ENCODE peak calls at places on chromosomes 7 and 10, in six cellular contexts. One of them, this sample, is unnamed.

GRCh38 chr7:158648787-158649186 is 55.8 kb downstream of the NCAPG2 start:
- DNase-seq in IMR-90: no peak
- DNase-seq in skeletal muscle cell: no peak
- DNase-seq in heart left ventricle: no peak
- DNase-seq in cardiac septum: no peak
- DNase-seq in activated CD8-positive, alpha-beta memory T cell treated with anti-CD3 and anti-CD28 coated beads for 48 hours: no peak
- DNase-seq in this sample: no peak

GRCh38 chr10:119493155-119493554 is 49.4 kb downstream of the RGS10 start:
- DNase-seq in IMR-90: no peak
- DNase-seq in skeletal muscle cell: no peak
- DNase-seq in heart left ventricle: no peak
- DNase-seq in cardiac septum: no peak
- DNase-seq in activated CD8-positive, alpha-beta memory T cell treated with anti-CD3 and anti-CD28 coated beads for 48 hours: no peak
- DNase-seq in this sample: no peak

GRCh38 chr7:156515911-156516790 is 124.4 kb upstream of the RNF32 start:
- DNase-seq in IMR-90: no peak
- DNase-seq in skeletal muscle cell: no peak
- DNase-seq in heart left ventricle: no peak
- DNase-seq in cardiac septum: no peak
- DNase-seq in activated CD8-positive, alpha-beta memory T cell treated with anti-CD3 and anti-CD28 coated beads for 48 hours: no peak
- DNase-seq in this sample: no peak

GRCh38 chr10:95276367-95277200 is 14.2 kb downstream of the PDLIM1 start:
- DNase-seq in IMR-90: no peak
- DNase-seq in skeletal muscle cell: no peak
- DNase-seq in heart left ventricle: no peak
- DNase-seq in cardiac septum: no peak
- DNase-seq in activated CD8-positive, alpha-beta memory T cell treated with anti-CD3 and anti-CD28 coated beads for 48 hours: no peak
- DNase-seq in this sample: peak; percentile 16

GRCh38 chr7:122719010-122719578 is 16.4 kb upstream of the RNF148 start:
- DNase-seq in IMR-90: no peak
- DNase-seq in skeletal muscle cell: no peak
- DNase-seq in heart left ventricle: no peak
- DNase-seq in cardiac septum: no peak
- DNase-seq in activated CD8-positive, alpha-beta memory T cell treated with anti-CD3 and anti-CD28 coated beads for 48 hours: no peak
- DNase-seq in this sample: no peak

GRCh38 chr10:74328388-74328787 is 177.4 kb downstream of the ADK start:
- DNase-seq in IMR-90: no peak
- DNase-seq in skeletal muscle cell: no peak
- DNase-seq in heart left ventricle: no peak
- DNase-seq in cardiac septum: no peak
- DNase-seq in activated CD8-positive, alpha-beta memory T cell treated with anti-CD3 and anti-CD28 coated beads for 48 hours: no peak
- DNase-seq in this sample: no peak

GRCh38 chr7:94394399-94395140 is at the start of gene COL1A2:
- DNase-seq in IMR-90: peak; percentile 99
- DNase-seq in skeletal muscle cell: peak; percentile 97
- DNase-seq in heart left ventricle: peak; percentile 87
- DNase-seq in cardiac septum: no peak
- DNase-seq in activated CD8-positive, alpha-beta memory T cell treated with anti-CD3 and anti-CD28 coated beads for 48 hours: no peak
- DNase-seq in this sample: peak; percentile 100

GRCh38 chr10:29946953-29947700 is 112.3 kb downstream of the JCAD start:
- DNase-seq in IMR-90: peak; percentile 94
- DNase-seq in skeletal muscle cell: peak; percentile 86
- DNase-seq in heart left ventricle: peak; percentile 65
- DNase-seq in cardiac septum: no peak
- DNase-seq in activated CD8-positive, alpha-beta memory T cell treated with anti-CD3 and anti-CD28 coated beads for 48 hours: no peak
- DNase-seq in this sample: peak; percentile 87

This sample was measured in EH.